ENCODE peak calls at places on chromosomes 4 and X, in eight cellular contexts. C is epithelial cell of esophagus; I is T-helper 9 cell; N is activated CD4-positive, CD25-positive, alpha-beta regulatory T cell treated with anti-CD3 and anti-CD28 coated beads, Interleukin-2, amount 50 U/mL, for 16 hours; P is psoas muscle; A is PC-3; R is CD4-positive, alpha-beta T cell; S is Calu3. E is an unnamed sample.

GRCh38 chrX:103396186-103396585 is 19.8 kb downstream of the BEX3 start:
- DNase-seq in C (no peak), I (no peak), N (no peak), P (no peak), A (no peak), R (no peak), S (no peak), E (no peak)

GRCh38 chrX:109352121-109352556 is 129.7 kb downstream of the GUCY2F start:
- DNase-seq in C (no peak), I (no peak), N (no peak), P (peak), A (no peak), R (no peak), S (no peak), E (no peak)

GRCh38 chr4:56743550-56743949 is 62.5 kb upstream of the HOPX start:
- DNase-seq in C (no peak), I (no peak), N (no peak), P (no peak), A (peak), R (no peak), S (no peak), E (no peak)

GRCh38 chrX:42273387-42273786 is 350.0 kb upstream of the CASK start:
- DNase-seq in C (no peak), I (no peak), N (no peak), P (no peak), A (no peak), R (no peak), S (no peak), E (no peak)

GRCh38 chr4:128379860-128380259 is 92.2 kb upstream of the PGRMC2 start:
- DNase-seq in C (peak), I (no peak), N (no peak), P (peak), A (peak), R (no peak), S (peak), E (no peak)

GRCh38 chr4:128782076-128782715 is 27.3 kb upstream of the JADE1 start:
- DNase-seq in C (peak), I (peak), N (peak), P (peak), A (peak), R (peak), S (no peak), E (peak)

GRCh38 chr4:153616005-153616555 is 68.0 kb upstream of the TLR2 start:
- DNase-seq in C (no peak), I (no peak), N (no peak), P (no peak), A (no peak), R (peak), S (no peak), E (no peak)

GRCh38 chrX:53265771-53266170 is 15.6 kb downstream of the IQSEC2 start:
- DNase-seq in C (peak), I (no peak), N (no peak), P (no peak), A (peak), R (no peak), S (no peak), E (no peak)

GRCh38 chr4:157300678-157301077 is 80.2 kb downstream of the GRIA2 start:
- DNase-seq in C (no peak), I (no peak), N (no peak), P (no peak), A (no peak), R (no peak), S (no peak), E (no peak)

GRCh38 chr4:52037730-52038108 is 380 bp downstream of the SGCB start:
- DNase-seq in C (no peak), I (no peak), N (no peak), P (peak), A (peak), R (no peak), S (no peak), E (no peak)

GRCh38 chr4:141921293-141921692 is 284.9 kb downstream of the IL15 start:
- DNase-seq in C (no peak), I (no peak), N (no peak), P (no peak), A (no peak), R (no peak), S (no peak), E (no peak)

GRCh38 chrX:81202989-81203388 is 1.1 kb downstream of the SH3BGRL start:
- DNase-seq in C (no peak), I (no peak), N (no peak), P (no peak), A (no peak), R (no peak), S (no peak), E (no peak)

GRCh38 chrX:5086388-5086787 is 1142.3 kb downstream of the NLGN4X start:
- DNase-seq in C (no peak), I (no peak), N (no peak), P (no peak), A (peak), R (no peak), S (no peak), E (no peak)

GRCh38 chr4:63036159-63036866 is 1372.9 kb downstream of the TECRL start:
- DNase-seq in C (peak), I (no peak), N (no peak), P (no peak), A (no peak), R (no peak), S (no peak), E (no peak)

GRCh38 chrX:131783555-131784338 is 239.4 kb upstream of the STK26 start:
- DNase-seq in C (no peak), I (peak), N (no peak), P (peak), A (peak), R (no peak), S (no peak), E (no peak)

E was measured in Peyer's patch.